ENCODE peak calls at places on chromosomes 2 and 18, in four cellular contexts. One of them, this sample, is unnamed.

GRCh38 chr2:71832844-71833243 is 314.8 kb downstream of the CYP26B1 start:
- DNase-seq in GM12878: no peak
- DNase-seq in K562: no peak
- DNase-seq in H1: no peak
- DNase-seq in this sample: no peak

GRCh38 chr18:51273435-51273834 is 76.0 kb upstream of the MEX3C start:
- DNase-seq in H1: no peak
- DNase-seq in K562: no peak
- DNase-seq in GM12878: no peak
- DNase-seq in this sample: no peak

GRCh38 chr2:126884861-126885481 is 13.7 kb upstream of the TEX51 start:
- DNase-seq in GM12878: no peak
- DNase-seq in K562: no peak
- DNase-seq in H1: no peak
- DNase-seq in this sample: no peak

GRCh38 chr18:5890261-5890605 is 5.1 kb downstream of the TMEM200C start:
- DNase-seq in GM12878: no peak
- DNase-seq in H1: peak
- DNase-seq in K562: no peak
- DNase-seq in this sample: no peak

GRCh38 chr18:75207298-75208054 is 1.5 kb downstream of the PTGR3 start:
- DNase-seq in K562: peak
- DNase-seq in H1: no peak
- DNase-seq in GM12878: no peak
- DNase-seq in this sample: no peak

GRCh38 chr2:71948781-71949536 is 198.7 kb downstream of the CYP26B1 start:
- DNase-seq in K562: peak
- DNase-seq in H1: no peak
- DNase-seq in GM12878: no peak
- DNase-seq in this sample: no peak

GRCh38 chr2:13822365-13822764 is 810.2 kb upstream of the LRATD1 start:
- DNase-seq in H1: no peak
- DNase-seq in GM12878: no peak
- DNase-seq in K562: no peak
- DNase-seq in this sample: no peak

GRCh38 chr18:56542488-56542887 is 95.9 kb downstream of the TXNL1 start:
- DNase-seq in GM12878: no peak
- DNase-seq in H1: no peak
- DNase-seq in K562: no peak
- DNase-seq in this sample: no peak

GRCh38 chr2:37610638-37611289 is 60.7 kb downstream of the CDC42EP3 start:
- DNase-seq in GM12878: no peak
- DNase-seq in H1: no peak
- DNase-seq in K562: no peak
- DNase-seq in this sample: no peak

GRCh38 chr2:25664531-25665307 is 8.7 kb downstream of the DTNB start:
- DNase-seq in K562: peak
- DNase-seq in GM12878: no peak
- DNase-seq in H1: peak
- DNase-seq in this sample: peak

GRCh38 chr2:236843061-236843460 is 242.6 kb upstream of the COPS8 start:
- DNase-seq in H1: no peak
- DNase-seq in K562: no peak
- DNase-seq in GM12878: no peak
- DNase-seq in this sample: no peak

GRCh38 chr18:9106800-9107574 is 4.5 kb downstream of the NDUFV2 start:
- DNase-seq in K562: no peak
- DNase-seq in H1: no peak
- DNase-seq in GM12878: no peak
- DNase-seq in this sample: no peak

GRCh38 chr2:151374426-151374825 is 17.0 kb downstream of the TNFAIP6 start:
- DNase-seq in K562: peak
- DNase-seq in H1: no peak
- DNase-seq in GM12878: no peak
- DNase-seq in this sample: no peak

GRCh38 chr2:118853647-118854367 is 6.4 kb upstream of the EN1 start:
- DNase-seq in H1: peak
- DNase-seq in GM12878: no peak
- DNase-seq in K562: no peak
- DNase-seq in this sample: peak

GRCh38 chr2:64204006-64204632 is 59.9 kb upstream of the PELI1 start:
- DNase-seq in H1: no peak
- DNase-seq in GM12878: peak
- DNase-seq in K562: no peak
- DNase-seq in this sample: no peak
- TF ChIP-seq NRF1 in H1: no peak
- TF ChIP-seq NRF1 in GM12878: no peak
- TF ChIP-seq NRF1 in K562: no peak
- TF ChIP-seq NRF1 in this sample: no peak

GRCh38 chr2:112061299-112061698 is 6.2 kb downstream of the TMEM87B start:
- DNase-seq in GM12878: no peak
- DNase-seq in H1: no peak
- DNase-seq in K562: no peak
- DNase-seq in this sample: no peak
- TF ChIP-seq MAX in GM12878: no peak
- TF ChIP-seq MAX in H1: no peak
- TF ChIP-seq MAX in K562: no peak
- TF ChIP-seq MAX in this sample: no peak

GRCh38 chr2:223472771-223473170 is 129.4 kb downstream of the SCG2 start:
- DNase-seq in H1: no peak
- DNase-seq in GM12878: no peak
- DNase-seq in K562: no peak
- DNase-seq in this sample: no peak
- TF ChIP-seq NRF1 in H1: no peak
- TF ChIP-seq NRF1 in GM12878: no peak
- TF ChIP-seq NRF1 in K562: peak
- TF ChIP-seq NRF1 in this sample: no peak

DNA sequence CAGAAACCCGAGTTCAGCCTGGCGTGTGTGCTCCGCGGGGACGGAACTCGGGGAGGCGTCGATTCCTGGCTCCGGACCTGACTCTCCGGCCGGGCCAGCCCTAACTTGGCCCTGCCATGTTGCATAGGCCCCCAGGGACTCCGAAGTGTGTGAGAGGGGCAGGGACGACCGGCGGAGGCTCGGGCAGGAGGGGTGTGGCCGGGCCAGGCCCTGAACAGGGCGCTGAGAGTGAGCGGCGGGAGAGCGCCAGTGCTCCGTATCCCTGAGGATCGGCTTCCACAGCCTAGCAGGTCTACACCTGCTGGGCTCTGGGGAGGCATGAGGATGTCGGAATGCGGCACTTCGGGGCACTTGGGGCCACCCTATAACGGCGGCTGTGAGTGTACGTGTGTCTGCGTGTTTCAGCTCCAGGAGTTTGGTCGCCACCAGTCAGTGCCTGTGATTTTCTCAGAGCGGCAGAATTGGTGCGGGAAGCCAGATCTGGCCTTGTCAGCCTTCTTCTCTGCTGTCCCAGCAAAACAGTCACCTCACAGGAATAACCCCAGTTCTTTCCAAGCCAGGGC is 846 bp downstream of the KCNK3 start:
- DNase-seq in H1: peak
- DNase-seq in K562: no peak
- DNase-seq in GM12878: no peak
- DNase-seq in this sample: peak
- TF ChIP-seq MAX in H1: peak
- TF ChIP-seq MAX in K562: no peak
- TF ChIP-seq MAX in GM12878: no peak
- TF ChIP-seq MAX in this sample: no peak

GRCh38 chr2:191593622-191594416 is 84.1 kb upstream of the NABP1 start:
- DNase-seq in K562: no peak
- DNase-seq in GM12878: no peak
- DNase-seq in H1: no peak
- DNase-seq in this sample: no peak
- TF ChIP-seq NRF1 in K562: no peak
- TF ChIP-seq NRF1 in GM12878: no peak
- TF ChIP-seq NRF1 in H1: no peak
- TF ChIP-seq NRF1 in this sample: no peak

GRCh38 chr2:167509585-167509984 is 621.3 kb downstream of the XIRP2 start:
- DNase-seq in H1: no peak
- DNase-seq in GM12878: no peak
- DNase-seq in K562: no peak
- DNase-seq in this sample: no peak
- TF ChIP-seq MAX in H1: no peak
- TF ChIP-seq MAX in GM12878: no peak
- TF ChIP-seq MAX in K562: no peak
- TF ChIP-seq MAX in this sample: peak